ENCODE peak calls at places on chromosomes 1 and 21, in ten cellular contexts. H, B, R, A, Z, C, Y, P, X and M are unnamed samples.

GRCh38 chr1:226649780-226650179 is 89.3 kb downstream of the ITPKB start:
- DNase-seq in H (peak; percentile 22), B (no peak), R (no peak), A (no peak), Z (peak; percentile 38), C (peak; percentile 19), Y (no peak), P (no peak), X (peak; percentile 44), M (no peak)

GRCh38 chr1:201317551-201317950 is 34.2 kb downstream of the PKP1 start:
- DNase-seq in H (no peak), B (no peak), R (no peak), A (no peak), Z (no peak), C (no peak), Y (no peak), P (no peak), X (no peak), M (no peak)

GRCh38 chr1:204295666-204296065 is 64.1 kb downstream of the PLEKHA6 start:
- DNase-seq in H (no peak), B (no peak), R (no peak), A (no peak), Z (no peak), C (no peak), Y (no peak), P (no peak), X (peak; percentile 63), M (no peak)

GRCh38 chr21:44521928-44522752 is 17.9 kb downstream of the KRTAP10-1 start:
- DNase-seq in H (no peak), B (no peak), R (no peak), A (peak; percentile 9), Z (no peak), C (peak; percentile 7), Y (no peak), P (no peak), X (peak; percentile 53), M (no peak)

GRCh38 chr21:34351786-34352241 is 12.0 kb upstream of the KCNE2 start:
- DNase-seq in H (no peak), B (no peak), R (peak; percentile 50), A (no peak), Z (peak; percentile 36), C (peak; percentile 31), Y (no peak), P (no peak), X (no peak), M (peak; percentile 43)

GRCh38 chr1:30790850-30791778 is 33.5 kb upstream of the LAPTM5 start:
- DNase-seq in H (no peak), B (no peak), R (no peak), A (no peak), Z (no peak), C (no peak), Y (no peak), P (no peak), X (no peak), M (no peak)

GRCh38 chr1:201538618-201539551 is at the start of gene NAV1:
- DNase-seq in H (peak; percentile 84), B (no peak), R (peak; percentile 82), A (peak; percentile 83), Z (peak; percentile 78), C (peak; percentile 70), Y (no peak), P (no peak), X (peak; percentile 83), M (peak; percentile 79)

GRCh38 chr1:3179471-3179870 is 110.5 kb downstream of the PRDM16 start:
- DNase-seq in H (no peak), B (no peak), R (no peak), A (no peak), Z (no peak), C (no peak), Y (no peak), P (no peak), X (no peak), M (no peak)

GRCh38 chr1:215104283-215104682 is 21.7 kb downstream of the KCNK2 start:
- DNase-seq in H (no peak), B (no peak), R (no peak), A (no peak), Z (peak; percentile 25), C (no peak), Y (no peak), P (no peak), X (no peak), M (no peak)

GRCh38 chr1:159091547-159092397 is 15.2 kb upstream of the AIM2 start:
- DNase-seq in H (no peak), B (peak; percentile 52), R (no peak), A (no peak), Z (peak; percentile 90), C (no peak), Y (no peak), P (peak; percentile 48), X (no peak), M (no peak)

GRCh38 chr1:210816136-210816535 is 317.8 kb downstream of the KCNH1 start:
- DNase-seq in H (no peak), B (no peak), R (no peak), A (no peak), Z (no peak), C (no peak), Y (no peak), P (no peak), X (no peak), M (no peak)

GRCh38 chr1:94014635-94015488 is 105.6 kb upstream of the GCLM start:
- DNase-seq in H (no peak), B (peak; percentile 35), R (no peak), A (no peak), Z (peak; percentile 80), C (no peak), Y (no peak), P (no peak), X (no peak), M (no peak)

GRCh38 chr21:29436143-29436542 is 137.4 kb downstream of the BACH1 start:
- DNase-seq in H (peak; percentile 23), B (no peak), R (no peak), A (no peak), Z (peak; percentile 26), C (peak; percentile 19), Y (no peak), P (no peak), X (no peak), M (peak; percentile 36)

GRCh38 chr1:178706467-178706866 is 18.6 kb upstream of the RALGPS2 start:
- DNase-seq in H (no peak), B (peak; percentile 51), R (no peak), A (peak; percentile 34), Z (peak; percentile 62), C (peak; percentile 37), Y (no peak), P (no peak), X (peak; percentile 61), M (peak; percentile 61)

GRCh38 chr1:21318714-21319159 is 28.5 kb upstream of the ECE1 start:
- DNase-seq in H (peak; percentile 98), B (no peak), R (peak; percentile 97), A (peak; percentile 99), Z (peak; percentile 96), C (peak; percentile 93), Y (no peak), P (no peak), X (peak; percentile 96), M (peak; percentile 95)

GRCh38 chr1:214990619-214991018 is 91.9 kb upstream of the KCNK2 start:
- DNase-seq in H (no peak), B (peak; percentile 93), R (no peak), A (no peak), Z (peak; percentile 96), C (no peak), Y (peak; percentile 84), P (peak; percentile 79), X (no peak), M (no peak)

GRCh38 chr1:109274533-109275476 is 8.1 kb downstream of the PSRC1 start:
- DNase-seq in H (peak; percentile 5), B (no peak), R (peak; percentile 69), A (peak; percentile 76), Z (no peak), C (peak; percentile 29), Y (no peak), P (no peak), X (peak; percentile 81), M (no peak)

GRCh38 chr1:165842363-165843129 is 15.1 kb downstream of the UCK2 start:
- DNase-seq in H (no peak), B (no peak), R (no peak), A (no peak), Z (peak; percentile 47), C (no peak), Y (no peak), P (no peak), X (no peak), M (no peak)

GRCh38 chr1:171739646-171740045 is 2.2 kb downstream of the VAMP4 start:
- DNase-seq in H (no peak), B (no peak), R (no peak), A (no peak), Z (peak; percentile 58), C (no peak), Y (no peak), P (no peak), X (no peak), M (no peak)
- H3K4me3 ChIP-seq in H (no peak overlapping the region), B (no peak overlapping the region), R (no peak overlapping the region), A (no peak overlapping the region), Z (no peak overlapping the region), C (no peak overlapping the region), Y (no peak overlapping the region), P (peak overlapping the region; percentile 72), X (no peak overlapping the region), M (no peak overlapping the region)

DNA sequence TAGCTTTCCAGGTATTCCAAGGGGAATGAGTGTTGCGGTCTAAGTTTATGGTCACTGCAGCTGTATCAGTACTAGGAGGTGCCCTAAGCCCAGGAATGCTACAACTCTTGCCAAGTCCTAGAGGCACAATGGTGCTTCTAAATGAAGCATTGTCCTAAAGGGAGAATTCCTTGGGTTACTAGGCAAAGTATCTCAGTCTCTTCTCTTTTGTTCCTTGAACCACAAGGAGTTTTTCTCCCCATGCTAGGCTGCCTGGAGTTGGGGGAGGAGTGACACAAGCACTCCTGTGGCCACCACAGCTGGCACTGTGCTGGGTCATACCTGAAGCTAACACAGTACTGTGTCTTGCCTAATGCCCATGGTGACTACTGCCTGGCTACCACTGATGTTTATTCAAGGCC is 50.7 kb downstream of the KMO start:
- DNase-seq in H (no peak), B (no peak), R (no peak), A (no peak), Z (no peak), C (no peak), Y (no peak), P (no peak), X (no peak), M (no peak)
- H3K4me3 ChIP-seq in H (no peak overlapping the region), B (no peak overlapping the region), R (no peak overlapping the region), A (no peak overlapping the region), Z (no peak overlapping the region), C (no peak overlapping the region), Y (no peak overlapping the region), P (no peak overlapping the region), X (no peak overlapping the region), M (no peak overlapping the region)

GRCh38 chr1:173714441-173714758 is 381 bp upstream of the KLHL20 start:
- DNase-seq in H (no peak), B (no peak), R (no peak), A (no peak), Z (no peak), C (no peak), Y (no peak), P (no peak), X (no peak), M (no peak)
- H3K4me3 ChIP-seq in H (peak overlapping the region; percentile 86), B (peak overlapping the region; percentile 82), R (peak overlapping the region; percentile 94), A (peak overlapping the region; percentile 69), Z (peak overlapping the region; percentile 85), C (peak overlapping the region; percentile 93), Y (peak overlapping the region; percentile 89), P (peak overlapping the region; percentile 96), X (peak overlapping the region; percentile 98), M (peak overlapping the region; percentile 78)

DNA sequence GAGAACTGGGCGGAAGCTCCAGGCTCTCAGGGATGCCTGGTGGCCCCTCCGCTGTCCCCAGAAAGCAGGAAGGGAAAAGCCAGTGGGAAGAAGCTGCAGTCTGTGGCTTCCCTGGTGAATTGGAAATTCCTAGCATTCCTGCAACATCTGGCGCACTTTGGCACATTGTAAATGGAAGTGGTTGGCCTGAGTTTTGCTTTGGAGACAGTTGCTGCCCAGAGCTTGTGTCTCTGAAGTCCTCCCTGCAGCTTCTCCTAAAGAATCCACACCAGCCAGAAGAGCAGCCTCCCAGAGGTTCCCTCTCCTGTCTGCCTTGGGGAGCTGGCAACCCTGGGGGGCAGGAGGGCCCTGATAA is 48.2 kb downstream of the ARHGEF10L start:
- DNase-seq in H (no peak), B (peak; percentile 67), R (no peak), A (no peak), Z (peak; percentile 70), C (no peak), Y (peak; percentile 85), P (peak; percentile 94), X (no peak), M (no peak)
- H3K4me3 ChIP-seq in H (no peak overlapping the region), B (no peak overlapping the region), R (no peak overlapping the region), A (no peak overlapping the region), Z (no peak overlapping the region), C (no peak overlapping the region), Y (no peak overlapping the region), P (peak overlapping the region; percentile 5), X (no peak overlapping the region), M (no peak overlapping the region)